ENCODE peak calls at places on chromosomes 3 and 15, in nine cellular contexts. V is SK-N-SH; Z is SJSA1; H is endodermal cell; B is neural progenitor cell; I is adrenal gland; U is CD4-positive, alpha-beta memory T cell; A is DND-41; P is heart right ventricle. F is an unnamed sample.

GRCh38 chr3:139128803-139129202 is 84.1 kb upstream of the PRR23C start:
- DNase-seq in H (no peak), P (no peak), B (no peak), I (no peak), Z (no peak), V (no peak), A (no peak), U (no peak), F (no peak)

GRCh38 chr3:151379083-151379734 is 5.3 kb downstream of the P2RY12 start:
- DNase-seq in U (no peak), V (peak; percentile 8), P (peak; percentile 14), Z (no peak), A (peak; percentile 24), I (no peak), B (peak; percentile 65), H (peak; percentile 90), F (peak; percentile 46)

GRCh38 chr3:86954226-86954625 is 36.7 kb downstream of the VGLL3 start:
- DNase-seq in Z (no peak), I (no peak), H (no peak), A (no peak), P (no peak), U (no peak), B (no peak), V (no peak), F (no peak)

GRCh38 chr3:194691481-194692281 is 6.0 kb downstream of the FAM43A start:
- DNase-seq in P (no peak), A (no peak), H (no peak), B (no peak), U (no peak), V (peak; percentile 83), I (no peak), Z (no peak), F (no peak)

GRCh38 chr15:59614153-59614552 is 2.6 kb downstream of the GCNT3 start:
- DNase-seq in I (no peak), A (no peak), B (no peak), V (no peak), H (no peak), U (no peak), Z (no peak), P (no peak), F (no peak)

GRCh38 chr3:127792664-127793292 is 29.5 kb downstream of the MGLL start:
- DNase-seq in Z (peak; percentile 82), I (no peak), V (no peak), A (no peak), P (peak; percentile 75), U (no peak), B (no peak), H (no peak), F (no peak)

GRCh38 chr3:29141197-29141911 is 139.5 kb upstream of the RBMS3 start:
- DNase-seq in H (no peak), Z (peak; percentile 14), B (no peak), P (no peak), A (no peak), U (no peak), I (no peak), V (no peak), F (peak; percentile 35)

GRCh38 chr15:64895285-64896065 is 16.2 kb upstream of the ANKDD1A start:
- DNase-seq in V (no peak), Z (peak; percentile 43), I (peak; percentile 62), U (peak; percentile 75), P (peak; percentile 52), H (peak; percentile 44), A (peak; percentile 78), B (no peak), F (no peak)

GRCh38 chr3:58899159-58899952 is 150.5 kb downstream of the CFAP20DC start:
- DNase-seq in B (no peak), A (no peak), Z (no peak), P (peak; percentile 66), U (peak; percentile 33), I (peak; percentile 40), H (peak; percentile 47), V (peak; percentile 36), F (peak; percentile 59)

GRCh38 chr3:43378066-43378935 is 92.0 kb downstream of the SNRK start:
- DNase-seq in I (no peak), V (peak; percentile 63), A (peak; percentile 64), B (peak; percentile 48), H (peak; percentile 85), P (no peak), U (peak; percentile 73), Z (no peak), F (peak; percentile 45)

GRCh38 chr3:190359813-190360212 is 28.1 kb upstream of the CLDN16 start:
- DNase-seq in H (no peak), B (peak; percentile 8), A (no peak), P (no peak), V (no peak), I (no peak), Z (no peak), U (no peak), F (no peak)

GRCh38 chr15:39255760-39256159 is 325.1 kb upstream of the THBS1 start:
- DNase-seq in I (no peak), P (no peak), B (no peak), H (no peak), V (no peak), U (no peak), A (no peak), Z (no peak), F (no peak)

GRCh38 chr3:151964768-151965167 is 91.3 kb downstream of the SUCNR1 start:
- DNase-seq in A (no peak), I (no peak), H (no peak), V (no peak), Z (no peak), U (no peak), B (no peak), P (no peak), F (no peak)

GRCh38 chr3:51384730-51385473 is at the start of gene MANF:
- DNase-seq in Z (peak; percentile 94), U (peak; percentile 98), A (peak; percentile 99), I (peak; percentile 98), P (peak; percentile 98), V (peak; percentile 100), B (peak; percentile 99), H (peak; percentile 99), F (peak; percentile 99)

GRCh38 chr3:18189651-18190050 is 235.5 kb downstream of the SATB1 start:
- DNase-seq in H (no peak), P (no peak), V (peak; percentile 6), Z (peak; percentile 7), U (no peak), I (no peak), B (no peak), A (peak; percentile 24), F (no peak)

GRCh38 chr15:89459271-89460038 is 36.9 kb downstream of the RHCG start:
- DNase-seq in H (no peak), B (peak; percentile 47), I (no peak), V (no peak), P (no peak), A (no peak), Z (no peak), U (no peak), F (no peak)

GRCh38 chr15:40368701-40369473 is 10.9 kb downstream of the DISP2 start:
- DNase-seq in A (no peak), Z (no peak), B (no peak), U (no peak), P (no peak), V (no peak), I (no peak), H (peak; percentile 32), F (no peak)

GRCh38 chr3:62493116-62493801 is 119.9 kb upstream of the FEZF2 start:
- DNase-seq in H (no peak), A (no peak), B (peak; percentile 8), Z (no peak), V (peak; percentile 11), P (no peak), I (no peak), U (no peak), F (no peak)

GRCh38 chr3:117836296-117836695 is 1126.7 kb downstream of the TUSC7 start:
- DNase-seq in U (no peak), V (no peak), A (no peak), P (no peak), H (no peak), B (no peak), Z (no peak), I (no peak), F (no peak)

GRCh38 chr3:148026009-148026588 is 616.9 kb downstream of the ZIC1 start:
- DNase-seq in H (no peak), A (no peak), Z (no peak), B (no peak), P (no peak), V (no peak), U (no peak), I (no peak), F (no peak)

GRCh38 chr15:41983621-41984571 is 11.5 kb upstream of the EHD4 start:
- DNase-seq in B (no peak), H (peak; percentile 27), P (no peak), I (no peak), A (no peak), U (no peak), Z (no peak), V (no peak), F (no peak)
- H3K4me3 ChIP-seq in B (no peak overlapping the region), H (no peak overlapping the region), P (no peak overlapping the region), I (no peak overlapping the region), A (no peak overlapping the region), U (no peak overlapping the region), Z (no peak overlapping the region), V (no peak overlapping the region), F (no peak overlapping the region)

GRCh38 chr3:134941820-134942219 is 146.8 kb downstream of the EPHB1 start:
- DNase-seq in H (no peak), U (no peak), B (no peak), A (no peak), P (no peak), V (no peak), I (no peak), Z (no peak), F (no peak)
- H3K27ac ChIP-seq in H (no peak overlapping the region), U (no peak overlapping the region), B (no peak overlapping the region), A (no peak overlapping the region), P (no peak overlapping the region), V (no peak overlapping the region), I (no peak overlapping the region), Z (no peak overlapping the region), F (no peak overlapping the region)

GRCh38 chr3:72384602-72385001 is 463.6 kb downstream of the SHQ1 start:
- DNase-seq in A (no peak), U (no peak), V (no peak), H (no peak), P (no peak), I (no peak), Z (no peak), B (no peak), F (no peak)
- H3K4me1 ChIP-seq in A (no peaks in the 10 kb centered on the region), U (peaks cover 35% of the 10 kb centered on the region), V (peaks cover 16% of the 10 kb centered on the region), H (peaks cover 2% of the 10 kb centered on the region), P (peaks cover 31% of the 10 kb centered on the region), I (peaks cover 8% of the 10 kb centered on the region), Z (peaks cover 14% of the 10 kb centered on the region), B (peaks cover 23% of the 10 kb centered on the region), F (peaks cover 27% of the 10 kb centered on the region)

GRCh38 chr3:47266709-47267489 is 15.7 kb downstream of the KIF9 start:
- DNase-seq in A (peak; percentile 92), P (peak; percentile 96), I (peak; percentile 71), H (no peak), Z (peak; percentile 47), U (peak; percentile 61), V (peak; percentile 73), B (no peak), F (peak; percentile 26)

GRCh38 chr3:47265725-47266480 is 16.7 kb downstream of the KIF9 start:
- DNase-seq in U (no peak), B (no peak), Z (no peak), V (no peak), H (no peak), P (no peak), A (no peak), I (no peak), F (no peak)

GRCh38 chr3:47265008-47265407 is 17.6 kb downstream of the KIF9 start:
- DNase-seq in I (no peak), U (no peak), B (no peak), P (no peak), Z (no peak), V (no peak), A (no peak), H (no peak), F (no peak)

GRCh38 chr3:47267490-47267824 is 15.1 kb downstream of the KIF9 start:
- DNase-seq in P (no peak), U (no peak), V (no peak), H (no peak), B (no peak), A (no peak), I (no peak), Z (no peak), F (no peak)
- H3K4me3 ChIP-seq in P (no peak overlapping the region), U (no peak overlapping the region), V (no peak overlapping the region), H (no peak overlapping the region), B (no peak overlapping the region), A (no peak overlapping the region), I (no peak overlapping the region), Z (no peak overlapping the region), F (no peak overlapping the region)

F was measured in cardiac muscle cell.